ENCODE peak calls at places on chromosomes 2 and 18, in ten cellular contexts. T, A, E, U, Q, X, M, W, B and R are unnamed samples.

GRCh38 chr2:240428245-240428644 is 7.2 kb upstream of the GPC1 start:
- DNase-seq in U (no peak), B (no peak), E (no peak), X (no peak), A (no peak), Q (no peak), M (no peak), W (no peak), T (no peak), R (no peak)

GRCh38 chr2:5409925-5410360 is 282.2 kb upstream of the SOX11 start:
- DNase-seq in M (peak), X (no peak), E (no peak), T (no peak), B (no peak), Q (no peak), A (peak), W (peak), U (peak), R (no peak)

GRCh38 chr2:161166538-161167409 is 6.5 kb downstream of the TANK start:
- DNase-seq in W (no peak), M (no peak), E (no peak), T (peak), Q (peak), B (no peak), A (no peak), U (no peak), X (no peak), R (no peak)

GRCh38 chr2:191565647-191566198 is 112.2 kb upstream of the NABP1 start:
- DNase-seq in U (no peak), M (no peak), T (no peak), W (no peak), X (no peak), E (no peak), A (no peak), Q (no peak), B (no peak), R (no peak)

GRCh38 chr2:7358865-7359264 is 441.7 kb downstream of the RNF144A start:
- DNase-seq in A (no peak), Q (no peak), U (no peak), W (peak), T (no peak), E (no peak), B (no peak), X (no peak), M (no peak), R (no peak)

GRCh38 chr2:229083606-229084349 is 187.3 kb downstream of the PID1 start:
- DNase-seq in Q (no peak), A (peak), W (no peak), M (no peak), U (peak), T (no peak), X (no peak), E (no peak), B (no peak), R (no peak)

GRCh38 chr18:22639026-22639463 is 221.3 kb upstream of the CTAGE1 start:
- DNase-seq in Q (peak), X (no peak), T (peak), A (no peak), M (no peak), E (peak), W (no peak), U (no peak), B (peak), R (peak)

GRCh38 chr2:68387408-68388350 is 22.6 kb downstream of the PLEK start:
- DNase-seq in U (no peak), B (no peak), E (peak), M (no peak), W (no peak), T (no peak), X (no peak), Q (no peak), A (no peak), R (no peak)

GRCh38 chr18:55245200-55245599 is 285.9 kb upstream of the CCDC68 start:
- DNase-seq in W (no peak), T (peak), E (peak), M (no peak), A (no peak), Q (no peak), X (no peak), B (no peak), U (no peak), R (no peak)

GRCh38 chr18:74082476-74083070 is 65.1 kb downstream of the FBXO15 start:
- DNase-seq in X (peak), A (peak), B (no peak), E (peak), U (peak), Q (peak), T (peak), M (peak), W (peak), R (peak)

GRCh38 chr2:147025611-147026010 is 819.2 kb upstream of the ACVR2A start:
- DNase-seq in Q (peak), A (no peak), X (no peak), U (no peak), M (no peak), T (no peak), W (no peak), B (no peak), E (peak), R (peak)

GRCh38 chr2:39497077-39497867 is 60.2 kb upstream of the MAP4K3 start:
- DNase-seq in A (no peak), B (no peak), U (no peak), E (peak), T (peak), W (no peak), X (no peak), M (no peak), Q (no peak), R (no peak)

GRCh38 chr18:26656944-26657536 is 108.7 kb upstream of the KCTD1 start:
- DNase-seq in X (peak), E (peak), U (peak), T (peak), Q (peak), W (peak), A (peak), M (peak), B (peak), R (peak)

GRCh38 chr2:164835302-164835701 is 6.3 kb downstream of the COBLL1 start:
- DNase-seq in W (no peak), X (no peak), U (no peak), A (no peak), T (no peak), E (no peak), B (no peak), M (no peak), Q (no peak), R (no peak)

GRCh38 chr2:205593891-205594290 is 88.4 kb upstream of the NRP2 start:
- DNase-seq in B (no peak), Q (no peak), W (no peak), E (no peak), T (peak), X (no peak), M (no peak), A (no peak), U (no peak), R (no peak)

GRCh38 chr2:229715895-229716507 is 1.6 kb upstream of the DNER start:
- DNase-seq in A (peak), W (peak), U (peak), Q (peak), M (peak), B (no peak), X (peak), T (no peak), E (peak), R (no peak)

GRCh38 chr18:56115072-56116038 is 523.0 kb downstream of the TXNL1 start:
- DNase-seq in W (no peak), T (peak), Q (peak), M (no peak), U (no peak), X (no peak), B (no peak), A (no peak), E (no peak), R (no peak)

GRCh38 chr18:54787616-54788015 is 40.7 kb upstream of the RAB27B start:
- DNase-seq in E (no peak), M (no peak), A (no peak), U (no peak), B (no peak), X (no peak), T (peak), W (no peak), Q (peak), R (no peak)

GRCh38 chr2:39696072-39696471 is 30.4 kb downstream of the TMEM178A start:
- DNase-seq in U (peak), A (peak), Q (peak), W (no peak), X (peak), T (peak), M (peak), E (peak), B (no peak), R (peak)

GRCh38 chr2:57701391-57701791 is 345.2 kb upstream of the VRK2 start:
- DNase-seq in B (no peak), M (peak), W (no peak), A (no peak), U (no peak), T (peak), Q (peak), E (peak), X (no peak), R (no peak)

GRCh38 chr2:111958901-111959300 is 60.5 kb downstream of the MERTK start:
- DNase-seq in T (no peak), Q (no peak), A (no peak), U (no peak), B (no peak), E (no peak), M (no peak), X (no peak), W (no peak), R (no peak)

GRCh38 chr2:11368059-11368572 is 23.7 kb upstream of the ROCK2 start:
- DNase-seq in E (peak), B (no peak), W (no peak), A (no peak), T (no peak), M (no peak), X (no peak), Q (no peak), U (no peak), R (no peak)

GRCh38 chr2:126860395-126860794 is 38.3 kb upstream of the TEX51 start:
- DNase-seq in T (no peak), W (no peak), A (no peak), Q (no peak), B (no peak), U (no peak), X (no peak), M (no peak), E (no peak), R (no peak)

GRCh38 chr2:86541282-86541681 is 22.0 kb downstream of the CHMP3 start:
- DNase-seq in M (no peak), W (no peak), Q (no peak), A (no peak), E (peak), T (no peak), X (no peak), B (no peak), U (no peak), R (no peak)